ENCODE peak calls at places on chromosome 10, in seven cellular contexts. One of them, this sample, is unnamed.

GRCh38 chr10:90871279-90871760 is 454 bp upstream of the RPP30 start:
- DNase-seq in HCT116: no peak
- DNase-seq in HepG2: peak; percentile 64
- DNase-seq in GM12878: peak; percentile 17
- DNase-seq in K562: peak; percentile 69
- DNase-seq in H1: no peak
- DNase-seq in SK-N-SH: peak; percentile 72
- DNase-seq in this sample: peak; percentile 71

GRCh38 chr10:106401161-106401560 is 763.3 kb downstream of the SORCS1 start:
- DNase-seq in HCT116: no peak
- DNase-seq in HepG2: no peak
- DNase-seq in GM12878: no peak
- DNase-seq in K562: no peak
- DNase-seq in H1: no peak
- DNase-seq in SK-N-SH: no peak
- DNase-seq in this sample: no peak

GRCh38 chr10:87750001-87750651 is 67.9 kb downstream of the ATAD1 start:
- DNase-seq in HCT116: no peak
- DNase-seq in HepG2: no peak
- DNase-seq in GM12878: no peak
- DNase-seq in K562: no peak
- DNase-seq in H1: no peak
- DNase-seq in SK-N-SH: no peak
- DNase-seq in this sample: no peak

GRCh38 chr10:89476150-89476549 is 59.2 kb downstream of the SLC16A12 start:
- DNase-seq in HCT116: no peak
- DNase-seq in HepG2: no peak
- DNase-seq in GM12878: no peak
- DNase-seq in K562: no peak
- DNase-seq in H1: no peak
- DNase-seq in SK-N-SH: no peak
- DNase-seq in this sample: no peak

GRCh38 chr10:88672041-88672440 is 7.8 kb downstream of the LIPF start:
- DNase-seq in HCT116: no peak
- DNase-seq in HepG2: no peak
- DNase-seq in GM12878: no peak
- DNase-seq in K562: no peak
- DNase-seq in H1: no peak
- DNase-seq in SK-N-SH: no peak
- DNase-seq in this sample: no peak

GRCh38 chr10:113554214-113554613 is 1.4 kb downstream of the HABP2 start:
- DNase-seq in HCT116: no peak
- DNase-seq in HepG2: no peak
- DNase-seq in GM12878: no peak
- DNase-seq in K562: no peak
- DNase-seq in H1: no peak
- DNase-seq in SK-N-SH: no peak
- DNase-seq in this sample: no peak

GRCh38 chr10:121734517-121735137 is 136.4 kb upstream of the FGFR2 start:
- DNase-seq in HCT116: peak; percentile 19
- DNase-seq in HepG2: peak; percentile 28
- DNase-seq in GM12878: no peak
- DNase-seq in K562: peak; percentile 30
- DNase-seq in H1: no peak
- DNase-seq in SK-N-SH: peak; percentile 70
- DNase-seq in this sample: no peak

GRCh38 chr10:119633538-119634218 is 17.5 kb upstream of the BAG3 start:
- DNase-seq in HCT116: no peak
- DNase-seq in HepG2: no peak
- DNase-seq in GM12878: no peak
- DNase-seq in K562: no peak
- DNase-seq in H1: no peak
- DNase-seq in SK-N-SH: no peak
- DNase-seq in this sample: no peak

GRCh38 chr10:8331896-8332729 is 277.6 kb downstream of the GATA3 start:
- DNase-seq in HCT116: no peak
- DNase-seq in HepG2: no peak
- DNase-seq in GM12878: no peak
- DNase-seq in K562: no peak
- DNase-seq in H1: peak; percentile 3
- DNase-seq in SK-N-SH: peak; percentile 85
- DNase-seq in this sample: peak; percentile 5

GRCh38 chr10:7605565-7606295 is 61.0 kb downstream of the ITIH5 start:
- DNase-seq in HCT116: no peak
- DNase-seq in HepG2: no peak
- DNase-seq in GM12878: no peak
- DNase-seq in K562: no peak
- DNase-seq in H1: no peak
- DNase-seq in SK-N-SH: no peak
- DNase-seq in this sample: no peak

GRCh38 chr10:80662429-80663211 is 124.9 kb downstream of the SH2D4B start:
- DNase-seq in HCT116: peak; percentile 61
- DNase-seq in HepG2: peak; percentile 43
- DNase-seq in GM12878: peak; percentile 15
- DNase-seq in K562: peak; percentile 92
- DNase-seq in H1: peak; percentile 75
- DNase-seq in SK-N-SH: peak; percentile 77
- DNase-seq in this sample: peak; percentile 39

GRCh38 chr10:7944537-7944936 is 110.0 kb upstream of the GATA3 start:
- DNase-seq in HCT116: no peak
- DNase-seq in HepG2: no peak
- DNase-seq in GM12878: no peak
- DNase-seq in K562: no peak
- DNase-seq in H1: no peak
- DNase-seq in SK-N-SH: peak; percentile 56
- DNase-seq in this sample: no peak

GRCh38 chr10:80535671-80536360 is 1.9 kb upstream of the SH2D4B start:
- DNase-seq in HCT116: peak; percentile 48
- DNase-seq in HepG2: no peak
- DNase-seq in GM12878: no peak
- DNase-seq in K562: peak; percentile 92
- DNase-seq in H1: peak; percentile 29
- DNase-seq in SK-N-SH: no peak
- DNase-seq in this sample: no peak

GRCh38 chr10:11265486-11265885 is 247.8 kb downstream of the CELF2 start:
- DNase-seq in HCT116: no peak
- DNase-seq in HepG2: no peak
- DNase-seq in GM12878: no peak
- DNase-seq in K562: no peak
- DNase-seq in H1: no peak
- DNase-seq in SK-N-SH: no peak
- DNase-seq in this sample: no peak

GRCh38 chr10:24929056-24929544 is 23.3 kb downstream of the PRTFDC1 start:
- DNase-seq in HCT116: no peak
- DNase-seq in HepG2: no peak
- DNase-seq in GM12878: peak; percentile 79
- DNase-seq in K562: no peak
- DNase-seq in H1: no peak
- DNase-seq in SK-N-SH: no peak
- DNase-seq in this sample: no peak

GRCh38 chr10:17872191-17873091 is 63.3 kb downstream of the MRC1 start:
- DNase-seq in HCT116: peak; percentile 23
- DNase-seq in HepG2: peak; percentile 1
- DNase-seq in GM12878: no peak
- DNase-seq in K562: no peak
- DNase-seq in H1: no peak
- DNase-seq in SK-N-SH: no peak
- DNase-seq in this sample: peak; percentile 24

GRCh38 chr10:1807196-1807595 is 69.9 kb upstream of the ADARB2 start:
- DNase-seq in HCT116: no peak
- DNase-seq in HepG2: no peak
- DNase-seq in GM12878: no peak
- DNase-seq in K562: no peak
- DNase-seq in H1: no peak
- DNase-seq in SK-N-SH: no peak
- DNase-seq in this sample: no peak

GRCh38 chr10:12510566-12510965 is 161.2 kb downstream of the CAMK1D start:
- DNase-seq in HCT116: no peak
- DNase-seq in HepG2: no peak
- DNase-seq in GM12878: no peak
- DNase-seq in K562: no peak
- DNase-seq in H1: no peak
- DNase-seq in SK-N-SH: no peak
- DNase-seq in this sample: no peak

DNA sequence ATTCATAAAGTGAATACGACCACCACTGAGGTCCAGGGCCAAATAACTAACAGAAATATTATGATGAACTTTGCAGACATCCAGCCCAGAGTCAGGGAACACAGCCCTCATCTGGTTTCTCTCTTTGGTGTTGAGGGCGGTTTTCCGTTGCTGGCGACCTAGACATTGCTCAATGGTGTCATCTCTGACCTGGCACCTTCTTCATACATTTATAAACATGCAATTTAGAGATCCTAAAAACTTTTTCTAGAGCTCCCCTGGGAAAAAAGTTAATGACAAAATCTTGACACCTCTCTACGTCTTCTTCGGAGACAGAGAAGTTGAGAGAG is 301 bp upstream of the TET1 start:
- DNase-seq in HCT116: peak; percentile 8
- DNase-seq in HepG2: no peak
- DNase-seq in GM12878: no peak
- DNase-seq in K562: no peak
- DNase-seq in H1: no peak
- DNase-seq in SK-N-SH: no peak
- DNase-seq in this sample: no peak
- TF ChIP-seq SIN3A in HCT116: no peak
- TF ChIP-seq SIN3A in HepG2: no peak
- TF ChIP-seq SIN3A in GM12878: no peak
- TF ChIP-seq SIN3A in K562: no peak
- TF ChIP-seq SIN3A in H1: no peak
- TF ChIP-seq SIN3A in SK-N-SH: no peak
- TF ChIP-seq SIN3A in this sample: no peak

GRCh38 chr10:63456437-63457210 is 9.2 kb downstream of the JMJD1C start:
- DNase-seq in HCT116: no peak
- DNase-seq in HepG2: no peak
- DNase-seq in GM12878: no peak
- DNase-seq in K562: no peak
- DNase-seq in H1: no peak
- DNase-seq in SK-N-SH: no peak
- DNase-seq in this sample: no peak
- TF ChIP-seq SIN3A in HCT116: no peak
- TF ChIP-seq SIN3A in HepG2: no peak
- TF ChIP-seq SIN3A in GM12878: no peak
- TF ChIP-seq SIN3A in K562: no peak
- TF ChIP-seq SIN3A in H1: no peak
- TF ChIP-seq SIN3A in SK-N-SH: no peak
- TF ChIP-seq SIN3A in this sample: no peak

DNA sequence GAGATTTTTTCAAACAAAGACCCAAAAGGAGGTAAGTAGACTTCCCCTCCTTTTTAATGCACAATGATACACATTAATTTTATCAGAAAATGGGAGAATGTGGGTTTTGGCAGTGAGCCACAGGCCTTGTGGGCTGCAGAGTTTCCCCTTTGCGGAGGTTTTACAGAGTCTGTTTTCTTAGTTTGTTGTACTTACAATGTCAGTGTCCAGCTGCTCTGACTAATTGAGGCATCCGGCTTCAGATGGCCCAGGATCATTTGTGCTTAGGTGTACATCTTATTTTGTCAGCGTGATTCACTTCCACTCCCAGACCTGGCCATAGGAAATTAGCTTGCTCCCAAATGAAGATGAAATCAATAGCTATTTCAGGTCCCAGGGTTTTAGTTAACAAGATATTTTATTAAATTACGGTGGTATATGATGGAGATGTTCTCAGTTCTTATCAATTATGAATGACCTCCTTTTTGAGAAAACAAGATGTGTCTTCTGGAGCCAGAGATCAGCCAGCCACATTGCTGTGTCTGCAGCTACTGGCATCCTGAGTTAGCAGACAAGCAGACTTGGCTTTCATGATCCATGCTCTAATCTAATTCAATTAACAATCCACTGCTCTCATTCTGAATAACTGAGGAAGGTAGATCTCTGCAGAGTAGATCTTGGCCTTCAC is 1086.6 kb upstream of the SORCS1 start:
- DNase-seq in HCT116: no peak
- DNase-seq in HepG2: no peak
- DNase-seq in GM12878: no peak
- DNase-seq in K562: no peak
- DNase-seq in H1: no peak
- DNase-seq in SK-N-SH: peak; percentile 11
- DNase-seq in this sample: no peak
- TF ChIP-seq SIN3A in HCT116: no peak
- TF ChIP-seq SIN3A in HepG2: no peak
- TF ChIP-seq SIN3A in GM12878: no peak
- TF ChIP-seq SIN3A in K562: no peak
- TF ChIP-seq SIN3A in H1: no peak
- TF ChIP-seq SIN3A in SK-N-SH: no peak
- TF ChIP-seq SIN3A in this sample: no peak

GRCh38 chr10:33539137-33539536 is 204.7 kb upstream of the NRP1 start:
- DNase-seq in HCT116: no peak
- DNase-seq in HepG2: no peak
- DNase-seq in GM12878: no peak
- DNase-seq in K562: no peak
- DNase-seq in H1: no peak
- DNase-seq in SK-N-SH: no peak
- DNase-seq in this sample: no peak

GRCh38 chr10:33534455-33534854 is 200.0 kb upstream of the NRP1 start:
- DNase-seq in HCT116: no peak
- DNase-seq in HepG2: no peak
- DNase-seq in GM12878: no peak
- DNase-seq in K562: no peak
- DNase-seq in H1: no peak
- DNase-seq in SK-N-SH: no peak
- DNase-seq in this sample: no peak

GRCh38 chr10:33535866-33536265 is 201.4 kb upstream of the NRP1 start:
- DNase-seq in HCT116: no peak
- DNase-seq in HepG2: no peak
- DNase-seq in GM12878: no peak
- DNase-seq in K562: no peak
- DNase-seq in H1: no peak
- DNase-seq in SK-N-SH: no peak
- DNase-seq in this sample: no peak

GRCh38 chr10:33537066-33537465 is 202.6 kb upstream of the NRP1 start:
- DNase-seq in HCT116: no peak
- DNase-seq in HepG2: no peak
- DNase-seq in GM12878: no peak
- DNase-seq in K562: no peak
- DNase-seq in H1: no peak
- DNase-seq in SK-N-SH: no peak
- DNase-seq in this sample: no peak

GRCh38 chr10:33536508-33536907 is 202.0 kb upstream of the NRP1 start:
- DNase-seq in HCT116: no peak
- DNase-seq in HepG2: no peak
- DNase-seq in GM12878: no peak
- DNase-seq in K562: no peak
- DNase-seq in H1: no peak
- DNase-seq in SK-N-SH: no peak
- DNase-seq in this sample: no peak
- TF ChIP-seq SIN3A in HCT116: no peak
- TF ChIP-seq SIN3A in HepG2: no peak
- TF ChIP-seq SIN3A in GM12878: no peak
- TF ChIP-seq SIN3A in K562: no peak
- TF ChIP-seq SIN3A in H1: no peak
- TF ChIP-seq SIN3A in SK-N-SH: no peak
- TF ChIP-seq SIN3A in this sample: no peak

GRCh38 chr10:72738476-72738875 is 46.5 kb downstream of the MCU start:
- DNase-seq in HCT116: no peak
- DNase-seq in HepG2: peak; percentile 49
- DNase-seq in GM12878: no peak
- DNase-seq in K562: no peak
- DNase-seq in H1: no peak
- DNase-seq in SK-N-SH: no peak
- DNase-seq in this sample: no peak
- TF ChIP-seq SIN3A in HCT116: no peak
- TF ChIP-seq SIN3A in HepG2: no peak
- TF ChIP-seq SIN3A in GM12878: no peak
- TF ChIP-seq SIN3A in K562: no peak
- TF ChIP-seq SIN3A in H1: no peak
- TF ChIP-seq SIN3A in SK-N-SH: no peak
- TF ChIP-seq SIN3A in this sample: no peak

This sample was measured in Panc1.